ENCODE peak calls at places on chromosome 17, in nine cellular contexts. One of them, this sample, is unnamed.

GRCh38 chr17:37729905-37730304 is 15.0 kb downstream of the HNF1B start:
- DNase-seq in upper lobe of right lung: no peak
- DNase-seq in tibial nerve: no peak
- DNase-seq in HFF-Myc: no peak
- DNase-seq in fibroblast of lung: no peak
- DNase-seq in PC-3: no peak
- DNase-seq in IMR-90: no peak
- DNase-seq in GM20000: no peak
- DNase-seq in RWPE1: no peak
- DNase-seq in this sample: no peak

GRCh38 chr17:75268931-75269330 is 2.1 kb downstream of the MIF4GD start:
- DNase-seq in IMR-90: no peak
- DNase-seq in GM20000: no peak
- DNase-seq in upper lobe of right lung: no peak
- DNase-seq in RWPE1: no peak
- DNase-seq in PC-3: peak
- DNase-seq in tibial nerve: no peak
- DNase-seq in fibroblast of lung: no peak
- DNase-seq in HFF-Myc: no peak
- DNase-seq in this sample: no peak

GRCh38 chr17:75689441-75689873 is 22.3 kb downstream of the SAP30BP start:
- DNase-seq in tibial nerve: no peak
- DNase-seq in HFF-Myc: no peak
- DNase-seq in IMR-90: no peak
- DNase-seq in fibroblast of lung: no peak
- DNase-seq in upper lobe of right lung: no peak
- DNase-seq in GM20000: peak
- DNase-seq in RWPE1: peak
- DNase-seq in PC-3: peak
- DNase-seq in this sample: peak

GRCh38 chr17:42118545-42118944 is 2.6 kb downstream of the KAT2A start:
- DNase-seq in GM20000: peak
- DNase-seq in fibroblast of lung: no peak
- DNase-seq in IMR-90: peak
- DNase-seq in RWPE1: no peak
- DNase-seq in tibial nerve: no peak
- DNase-seq in upper lobe of right lung: no peak
- DNase-seq in PC-3: no peak
- DNase-seq in HFF-Myc: no peak
- DNase-seq in this sample: peak

GRCh38 chr17:38729368-38729885 is 714 bp upstream of the CISD3 start:
- DNase-seq in PC-3: no peak
- DNase-seq in GM20000: no peak
- DNase-seq in tibial nerve: no peak
- DNase-seq in upper lobe of right lung: no peak
- DNase-seq in RWPE1: no peak
- DNase-seq in fibroblast of lung: no peak
- DNase-seq in IMR-90: no peak
- DNase-seq in HFF-Myc: no peak
- DNase-seq in this sample: no peak

GRCh38 chr17:22507823-22508222 is 815.5 kb downstream of the KCNJ18 start:
- DNase-seq in GM20000: no peak
- DNase-seq in IMR-90: no peak
- DNase-seq in fibroblast of lung: no peak
- DNase-seq in upper lobe of right lung: no peak
- DNase-seq in PC-3: peak
- DNase-seq in tibial nerve: no peak
- DNase-seq in RWPE1: no peak
- DNase-seq in HFF-Myc: no peak
- DNase-seq in this sample: no peak

GRCh38 chr17:48791128-48792032 is 25.6 kb downstream of the TTLL6 start:
- DNase-seq in GM20000: peak
- DNase-seq in IMR-90: peak
- DNase-seq in PC-3: peak
- DNase-seq in tibial nerve: peak
- DNase-seq in upper lobe of right lung: peak
- DNase-seq in fibroblast of lung: peak
- DNase-seq in HFF-Myc: peak
- DNase-seq in RWPE1: peak
- DNase-seq in this sample: peak

GRCh38 chr17:16491703-16492612 is at the start of gene LRRC75A:
- DNase-seq in RWPE1: peak
- DNase-seq in GM20000: peak
- DNase-seq in IMR-90: peak
- DNase-seq in upper lobe of right lung: peak
- DNase-seq in PC-3: peak
- DNase-seq in HFF-Myc: no peak
- DNase-seq in tibial nerve: no peak
- DNase-seq in fibroblast of lung: peak
- DNase-seq in this sample: no peak

GRCh38 chr17:40803617-40804082 is 3.9 kb upstream of the KRT28 start:
- DNase-seq in tibial nerve: peak
- DNase-seq in RWPE1: peak
- DNase-seq in upper lobe of right lung: peak
- DNase-seq in fibroblast of lung: peak
- DNase-seq in GM20000: peak
- DNase-seq in PC-3: peak
- DNase-seq in IMR-90: peak
- DNase-seq in HFF-Myc: peak
- DNase-seq in this sample: peak

GRCh38 chr17:66775881-66776400 is 59.0 kb upstream of the CACNG5 start:
- DNase-seq in GM20000: no peak
- DNase-seq in tibial nerve: no peak
- DNase-seq in PC-3: no peak
- DNase-seq in upper lobe of right lung: no peak
- DNase-seq in RWPE1: no peak
- DNase-seq in fibroblast of lung: no peak
- DNase-seq in HFF-Myc: no peak
- DNase-seq in IMR-90: no peak
- DNase-seq in this sample: no peak

GRCh38 chr17:75785770-75786538 is 1.3 kb downstream of the UNK start:
- DNase-seq in tibial nerve: no peak
- DNase-seq in IMR-90: peak
- DNase-seq in upper lobe of right lung: no peak
- DNase-seq in HFF-Myc: no peak
- DNase-seq in fibroblast of lung: peak
- DNase-seq in RWPE1: no peak
- DNase-seq in PC-3: peak
- DNase-seq in GM20000: no peak
- DNase-seq in this sample: peak

GRCh38 chr17:63623786-63624185 is 1.6 kb downstream of the MAP3K3 start:
- DNase-seq in fibroblast of lung: no peak
- DNase-seq in HFF-Myc: no peak
- DNase-seq in IMR-90: no peak
- DNase-seq in upper lobe of right lung: no peak
- DNase-seq in tibial nerve: no peak
- DNase-seq in PC-3: no peak
- DNase-seq in RWPE1: no peak
- DNase-seq in GM20000: no peak
- DNase-seq in this sample: no peak

GRCh38 chr17:18953231-18953728 is 1.3 kb downstream of the SLC5A10 start:
- DNase-seq in PC-3: no peak
- DNase-seq in HFF-Myc: no peak
- DNase-seq in RWPE1: no peak
- DNase-seq in tibial nerve: no peak
- DNase-seq in upper lobe of right lung: peak
- DNase-seq in fibroblast of lung: no peak
- DNase-seq in GM20000: no peak
- DNase-seq in IMR-90: no peak
- DNase-seq in this sample: no peak

GRCh38 chr17:18950944-18951905 is 740 bp upstream of the SLC5A10 start:
- DNase-seq in IMR-90: no peak
- DNase-seq in fibroblast of lung: no peak
- DNase-seq in RWPE1: no peak
- DNase-seq in HFF-Myc: no peak
- DNase-seq in tibial nerve: no peak
- DNase-seq in upper lobe of right lung: peak
- DNase-seq in GM20000: no peak
- DNase-seq in PC-3: no peak
- DNase-seq in this sample: no peak

GRCh38 chr17:18954321-18954720 is 2.4 kb downstream of the SLC5A10 start:
- DNase-seq in tibial nerve: no peak
- DNase-seq in PC-3: no peak
- DNase-seq in RWPE1: no peak
- DNase-seq in GM20000: no peak
- DNase-seq in HFF-Myc: no peak
- DNase-seq in fibroblast of lung: no peak
- DNase-seq in upper lobe of right lung: peak
- DNase-seq in IMR-90: no peak
- DNase-seq in this sample: no peak

GRCh38 chr17:18949566-18949965 is 2.4 kb upstream of the SLC5A10 start:
- DNase-seq in RWPE1: no peak
- DNase-seq in GM20000: no peak
- DNase-seq in PC-3: no peak
- DNase-seq in HFF-Myc: no peak
- DNase-seq in fibroblast of lung: no peak
- DNase-seq in IMR-90: peak
- DNase-seq in tibial nerve: no peak
- DNase-seq in upper lobe of right lung: peak
- DNase-seq in this sample: no peak

DNA sequence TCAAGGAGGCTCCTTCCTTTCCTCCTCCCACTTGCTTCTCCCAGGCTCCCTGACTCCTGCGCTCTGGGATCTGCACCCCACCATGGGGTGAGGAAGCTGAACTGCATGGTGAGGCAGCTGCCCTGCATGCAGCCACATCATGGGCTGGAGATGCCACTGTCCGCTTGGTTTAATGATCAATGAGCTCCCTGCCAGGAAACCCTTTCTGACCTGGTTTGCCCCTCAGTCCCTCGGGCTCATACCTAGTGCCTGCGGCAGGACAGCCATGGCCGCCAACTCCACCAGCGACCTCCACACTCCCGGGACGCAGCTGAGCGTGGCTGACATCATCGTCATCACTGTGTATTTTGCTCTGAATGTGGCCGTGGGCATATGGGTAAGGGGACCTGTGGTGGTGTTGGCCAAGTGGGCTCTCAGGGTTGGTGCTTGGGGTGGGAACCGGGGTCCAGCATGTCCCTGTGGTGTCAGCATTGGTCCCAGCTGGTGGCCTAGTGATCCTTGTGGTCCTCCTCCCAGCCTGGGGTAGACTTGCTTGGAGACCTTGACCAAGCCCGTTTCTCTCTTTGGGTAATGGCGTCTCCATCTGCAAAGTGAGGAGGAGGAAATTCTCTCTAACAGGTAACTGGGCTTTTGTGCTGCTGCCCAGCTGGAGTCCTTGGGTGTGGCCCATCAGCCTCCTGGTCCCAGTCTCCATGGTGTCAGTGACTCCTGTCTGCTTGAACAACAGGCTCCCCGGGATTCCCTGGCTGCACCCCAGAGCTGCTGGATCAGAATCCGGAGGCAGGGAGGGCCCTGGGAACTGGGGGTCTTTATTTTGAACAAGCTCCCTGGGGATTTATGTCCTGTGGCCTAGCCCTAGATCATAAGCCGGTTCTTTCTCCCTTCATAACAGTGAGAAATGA is at the start of gene SLC5A10:
- DNase-seq in RWPE1: no peak
- DNase-seq in fibroblast of lung: no peak
- DNase-seq in GM20000: no peak
- DNase-seq in upper lobe of right lung: peak
- DNase-seq in HFF-Myc: no peak
- DNase-seq in PC-3: peak
- DNase-seq in IMR-90: no peak
- DNase-seq in tibial nerve: no peak
- DNase-seq in this sample: no peak
- TF ChIP-seq CTCF in RWPE1: no peak
- TF ChIP-seq CTCF in fibroblast of lung: peak
- TF ChIP-seq CTCF in GM20000: no peak
- TF ChIP-seq CTCF in upper lobe of right lung: no peak
- TF ChIP-seq CTCF in HFF-Myc: peak
- TF ChIP-seq CTCF in PC-3: peak
- TF ChIP-seq CTCF in IMR-90: peak
- TF ChIP-seq CTCF in tibial nerve: no peak
- TF ChIP-seq CTCF in this sample: peak

DNA sequence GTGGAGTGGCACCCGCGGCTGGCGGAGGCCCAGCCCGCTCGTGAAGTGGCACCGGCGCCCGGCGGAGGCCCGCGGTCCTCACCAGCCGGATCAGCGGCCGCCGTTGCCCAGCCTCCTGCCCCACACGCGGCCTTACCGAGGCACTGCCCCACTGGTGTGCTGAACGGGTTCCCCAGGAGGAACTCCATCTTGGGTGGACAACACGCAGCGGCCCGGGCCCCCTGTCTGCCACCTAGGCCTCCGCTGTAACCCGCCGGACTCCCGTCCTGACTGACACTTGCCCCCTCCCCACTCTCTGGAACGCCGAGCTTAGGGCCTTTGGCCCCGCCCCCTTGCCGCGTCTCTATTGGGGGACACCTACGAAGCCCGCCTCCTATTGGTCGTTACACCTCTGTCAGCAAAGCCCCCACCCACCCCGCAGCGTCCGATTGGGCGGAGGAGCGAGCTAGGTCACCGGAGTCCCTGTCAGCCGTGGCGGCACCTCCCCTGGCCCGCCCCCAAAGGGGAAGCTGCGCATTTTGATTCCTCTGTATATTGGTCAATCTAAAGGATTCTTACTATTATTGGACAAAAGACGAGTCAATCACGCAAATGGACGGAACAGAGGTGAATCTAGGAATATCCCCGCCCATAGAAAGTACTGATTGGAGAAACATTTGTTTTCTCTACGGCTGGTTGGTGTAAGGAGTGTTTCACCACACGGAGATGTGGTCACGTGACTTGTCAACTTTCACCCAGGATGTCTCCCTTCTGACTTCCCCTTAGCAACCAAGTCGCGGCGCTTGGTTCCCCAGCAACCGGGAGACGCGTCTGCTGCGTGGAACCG is at the start of the genes DRC3 and TOM1L2:
- DNase-seq in PC-3: peak
- DNase-seq in tibial nerve: peak
- DNase-seq in HFF-Myc: peak
- DNase-seq in upper lobe of right lung: peak
- DNase-seq in IMR-90: peak
- DNase-seq in fibroblast of lung: peak
- DNase-seq in GM20000: peak
- DNase-seq in RWPE1: peak
- DNase-seq in this sample: peak
- TF ChIP-seq CTCF in PC-3: no peak
- TF ChIP-seq CTCF in tibial nerve: peak
- TF ChIP-seq CTCF in HFF-Myc: no peak
- TF ChIP-seq CTCF in upper lobe of right lung: no peak
- TF ChIP-seq CTCF in IMR-90: no peak
- TF ChIP-seq CTCF in fibroblast of lung: no peak
- TF ChIP-seq CTCF in GM20000: no peak
- TF ChIP-seq CTCF in RWPE1: no peak
- TF ChIP-seq CTCF in this sample: no peak

GRCh38 chr17:79116575-79117368 is 42.1 kb downstream of the ENGASE start:
- DNase-seq in RWPE1: no peak
- DNase-seq in IMR-90: no peak
- DNase-seq in upper lobe of right lung: no peak
- DNase-seq in HFF-Myc: no peak
- DNase-seq in tibial nerve: no peak
- DNase-seq in GM20000: no peak
- DNase-seq in PC-3: no peak
- DNase-seq in fibroblast of lung: no peak
- DNase-seq in this sample: no peak
- TF ChIP-seq CTCF in RWPE1: no peak
- TF ChIP-seq CTCF in IMR-90: no peak
- TF ChIP-seq CTCF in upper lobe of right lung: no peak
- TF ChIP-seq CTCF in HFF-Myc: no peak
- TF ChIP-seq CTCF in tibial nerve: no peak
- TF ChIP-seq CTCF in GM20000: no peak
- TF ChIP-seq CTCF in PC-3: no peak
- TF ChIP-seq CTCF in fibroblast of lung: no peak
- TF ChIP-seq CTCF in this sample: no peak

GRCh38 chr17:7997186-7997585 is 5.2 kb upstream of the GUCY2D start:
- DNase-seq in IMR-90: peak
- DNase-seq in GM20000: no peak
- DNase-seq in PC-3: peak
- DNase-seq in upper lobe of right lung: no peak
- DNase-seq in RWPE1: no peak
- DNase-seq in HFF-Myc: no peak
- DNase-seq in fibroblast of lung: peak
- DNase-seq in tibial nerve: no peak
- DNase-seq in this sample: peak
- TF ChIP-seq CTCF in IMR-90: peak
- TF ChIP-seq CTCF in GM20000: peak
- TF ChIP-seq CTCF in PC-3: peak
- TF ChIP-seq CTCF in upper lobe of right lung: peak
- TF ChIP-seq CTCF in RWPE1: peak
- TF ChIP-seq CTCF in HFF-Myc: peak
- TF ChIP-seq CTCF in fibroblast of lung: no peak
- TF ChIP-seq CTCF in tibial nerve: no peak
- TF ChIP-seq CTCF in this sample: peak

This sample was measured in bronchial epithelial cell.